ENCODE peak calls at places on chromosomes 6 and 20, in five cellular contexts. Y is astrocyte of the cerebellum; L is thyroid gland; D is stomach; G is stimulated activated CD4-positive, alpha-beta T cell treated with anti-CD3 and anti-CD28 coated beads, TNF-alpha, amount 100 ng/mL, for 48 hours. E is an unnamed sample.

GRCh38 chr6:129140571-129140970 is 257.6 kb downstream of the LAMA2 start:
- DNase-seq in Y (no peak), L (no peak), D (no peak), G (no peak), E (no peak)

GRCh38 chr6:27059621-27060425 is 187.7 kb upstream of the PRSS16 start:
- DNase-seq in Y (no peak), L (no peak), D (no peak), G (no peak), E (no peak)

GRCh38 chr6:1724616-1725015 is 114.9 kb downstream of the FOXC1 start:
- DNase-seq in Y (no peak), L (peak; percentile 27), D (peak; percentile 80), G (no peak), E (no peak)

GRCh38 chr20:24781061-24781980 is 167.7 kb upstream of the CST7 start:
- DNase-seq in Y (no peak), L (peak; percentile 36), D (no peak), G (peak; percentile 7), E (no peak)

GRCh38 chr6:88371480-88371879 is 205.3 kb upstream of the CNR1 start:
- DNase-seq in Y (no peak), L (no peak), D (no peak), G (no peak), E (no peak)

GRCh38 chr20:38538789-38539188 is 42.2 kb upstream of the ADIG start:
- DNase-seq in Y (no peak), L (no peak), D (no peak), G (no peak), E (no peak)

GRCh38 chr6:113903666-113904330 is 46.7 kb downstream of the MARCKS start:
- DNase-seq in Y (no peak), L (peak; percentile 25), D (peak; percentile 25), G (no peak), E (no peak)

GRCh38 chr20:50470249-50470858 is 39.8 kb upstream of the PTPN1 start:
- DNase-seq in Y (no peak), L (no peak), D (no peak), G (no peak), E (no peak)

GRCh38 chr20:46144626-46145025 is 26.5 kb downstream of the CD40 start:
- DNase-seq in Y (no peak), L (peak; percentile 52), D (no peak), G (no peak), E (no peak)

GRCh38 chr20:1467355-1468116 is 887 bp upstream of the NSFL1C start:
- DNase-seq in Y (no peak), L (no peak), D (peak; percentile 69), G (no peak), E (no peak)

GRCh38 chr6:110523461-110524021 is 47.1 kb upstream of the SLC22A16 start:
- DNase-seq in Y (no peak), L (no peak), D (no peak), G (no peak), E (no peak)

GRCh38 chr6:152004036-152004566 is 196.6 kb downstream of the ESR1 start:
- DNase-seq in Y (peak; percentile 31), L (no peak), D (no peak), G (no peak), E (no peak)

GRCh38 chr6:658244-658643 is 1.3 kb upstream of the HUS1B start:
- DNase-seq in Y (peak; percentile 18), L (no peak), D (no peak), G (no peak), E (no peak)

GRCh38 chr20:5569021-5569420 is 181.2 kb upstream of the SHLD1 start:
- DNase-seq in Y (peak; percentile 26), L (peak; percentile 7), D (no peak), G (no peak), E (peak; percentile 18)

GRCh38 chr20:3857405-3857804 is 10.8 kb downstream of the MAVS start:
- DNase-seq in Y (no peak), L (no peak), D (no peak), G (no peak), E (no peak)

GRCh38 chr6:132142768-132143167 is 191.6 kb upstream of the CCN2 start:
- DNase-seq in Y (no peak), L (no peak), D (no peak), G (no peak), E (no peak)

GRCh38 chr6:41515995-41516394 is 30.2 kb upstream of the FOXP4 start:
- DNase-seq in Y (no peak), L (no peak), D (no peak), G (no peak), E (no peak)

GRCh38 chr6:7173843-7174503 is 66.2 kb downstream of the RREB1 start:
- DNase-seq in Y (no peak), L (no peak), D (no peak), G (no peak), E (no peak)

GRCh38 chr6:85594197-85594930 is 706 bp upstream of the SNX14 start:
- DNase-seq in Y (no peak), L (peak; percentile 57), D (no peak), G (peak; percentile 29), E (no peak)

GRCh38 chr20:10671850-10672578 is 1.8 kb downstream of the JAG1 start:
- DNase-seq in Y (no peak), L (peak; percentile 70), D (peak; percentile 75), G (no peak), E (no peak)

GRCh38 chr6:106609699-106610098 is 19.6 kb downstream of the RTN4IP1 start:
- DNase-seq in Y (no peak), L (peak; percentile 62), D (no peak), G (no peak), E (no peak)

GRCh38 chr20:47355489-47356219 is 845 bp downstream of the ZMYND8 start:
- DNase-seq in Y (no peak), L (no peak), D (no peak), G (no peak), E (no peak)

GRCh38 chr6:3617192-3617631 is 134.3 kb downstream of the PXDC1 start:
- DNase-seq in Y (no peak), L (no peak), D (no peak), G (no peak), E (no peak)

GRCh38 chr6:37168809-37169457 is 1.0 kb upstream of the PIM1 start:
- DNase-seq in Y (no peak), L (peak; percentile 48), D (no peak), G (no peak), E (no peak)

GRCh38 chr6:53301801-53302537 is 46.8 kb downstream of the ELOVL5 start:
- DNase-seq in Y (no peak), L (no peak), D (no peak), G (no peak), E (no peak)

GRCh38 chr6:154457881-154458284 is 52.6 kb downstream of the CNKSR3 start:
- DNase-seq in Y (no peak), L (peak; percentile 66), D (peak; percentile 57), G (no peak), E (no peak)

GRCh38 chr20:21509597-21510331 is 4.1 kb downstream of the NKX2-2 start:
- DNase-seq in Y (no peak), L (no peak), D (no peak), G (no peak), E (no peak)

GRCh38 chr6:121222656-121223055 is 111.6 kb downstream of the TBC1D32 start:
- DNase-seq in Y (peak; percentile 9), L (no peak), D (no peak), G (no peak), E (no peak)

GRCh38 chr20:10328897-10329255 is 105.1 kb downstream of the MKKS start:
- DNase-seq in Y (no peak), L (no peak), D (no peak), G (no peak), E (no peak)

GRCh38 chr20:64280460-64280843 is 24.9 kb downstream of the PCMTD2 start:
- DNase-seq in Y (no peak), L (no peak), D (no peak), G (no peak), E (no peak)

GRCh38 chr6:124319410-124319809 is 515.7 kb downstream of the NKAIN2 start:
- DNase-seq in Y (no peak), L (no peak), D (no peak), G (no peak), E (no peak)

GRCh38 chr20:18666803-18667460 is 79.1 kb downstream of the DTD1 start:
- DNase-seq in Y (no peak), L (peak; percentile 57), D (no peak), G (no peak), E (no peak)

GRCh38 chr6:97440590-97441176 is 157.7 kb upstream of the MMS22L start:
- DNase-seq in Y (no peak), L (no peak), D (no peak), G (no peak), E (no peak)

GRCh38 chr6:115891111-115891669 is 169.5 kb downstream of the FRK start:
- DNase-seq in Y (peak; percentile 20), L (no peak), D (no peak), G (no peak), E (no peak)